ENCODE peak calls at places on chromosomes 7 and 10, in eight cellular contexts. D is endodermal cell, B is coronary artery, I is psoas muscle, Z is upper lobe of right lung, P is AG09309, U is fibroblast of pulmonary artery, R is brain microvascular endothelial cell. W is an unnamed sample.

GRCh38 chr7:133572087-133572486 is 319.2 kb downstream of the EXOC4 start:
- DNase-seq in D (no peak), B (no peak), I (no peak), Z (no peak), P (no peak), U (no peak), R (no peak), W (no peak)

GRCh38 chr7:15602236-15602635 is 40.4 kb upstream of the AGMO start:
- DNase-seq in D (no peak), B (no peak), I (no peak), Z (no peak), P (no peak), U (peak), R (peak), W (no peak)

GRCh38 chr7:72313906-72314305 is 98.2 kb downstream of the CALN1 start:
- DNase-seq in D (no peak), B (peak), I (no peak), Z (no peak), P (no peak), U (no peak), R (no peak), W (no peak)

GRCh38 chr7:80273327-80273726 is 138.7 kb downstream of the GNAI1 start:
- DNase-seq in D (no peak), B (no peak), I (no peak), Z (no peak), P (no peak), U (peak), R (no peak), W (no peak)

GRCh38 chr10:575312-576129 is 113.9 kb downstream of the DIP2C start:
- DNase-seq in D (no peak), B (no peak), I (no peak), Z (no peak), P (no peak), U (no peak), R (no peak), W (no peak)

GRCh38 chr10:104256335-104257080 is 1.8 kb downstream of the GSTO1 start:
- DNase-seq in D (no peak), B (no peak), I (no peak), Z (no peak), P (no peak), U (peak), R (no peak), W (no peak)

GRCh38 chr7:50953820-50954219 is 171.1 kb upstream of the GRB10 start:
- DNase-seq in D (no peak), B (no peak), I (no peak), Z (no peak), P (no peak), U (peak), R (peak), W (no peak)

GRCh38 chr7:8217200-8218068 is 44.5 kb downstream of the ICA1 start:
- DNase-seq in D (no peak), B (no peak), I (no peak), Z (no peak), P (peak), U (peak), R (peak), W (peak)

GRCh38 chr7:5586279-5586962 is 162.8 kb upstream of the TNRC18 start:
- DNase-seq in D (peak), B (no peak), I (no peak), Z (no peak), P (no peak), U (no peak), R (no peak), W (no peak)

GRCh38 chr7:47327306-47327697 is 254.6 kb downstream of the TNS3 start:
- DNase-seq in D (no peak), B (peak), I (no peak), Z (no peak), P (no peak), U (peak), R (peak), W (no peak)

GRCh38 chr10:93513091-93513490 is 16.7 kb downstream of the CEP55 start:
- DNase-seq in D (no peak), B (no peak), I (no peak), Z (no peak), P (no peak), U (no peak), R (no peak), W (no peak)

GRCh38 chr7:155882596-155882995 is 70.3 kb upstream of the SHH start:
- DNase-seq in D (no peak), B (no peak), I (no peak), Z (no peak), P (no peak), U (peak), R (peak), W (no peak)

DNA sequence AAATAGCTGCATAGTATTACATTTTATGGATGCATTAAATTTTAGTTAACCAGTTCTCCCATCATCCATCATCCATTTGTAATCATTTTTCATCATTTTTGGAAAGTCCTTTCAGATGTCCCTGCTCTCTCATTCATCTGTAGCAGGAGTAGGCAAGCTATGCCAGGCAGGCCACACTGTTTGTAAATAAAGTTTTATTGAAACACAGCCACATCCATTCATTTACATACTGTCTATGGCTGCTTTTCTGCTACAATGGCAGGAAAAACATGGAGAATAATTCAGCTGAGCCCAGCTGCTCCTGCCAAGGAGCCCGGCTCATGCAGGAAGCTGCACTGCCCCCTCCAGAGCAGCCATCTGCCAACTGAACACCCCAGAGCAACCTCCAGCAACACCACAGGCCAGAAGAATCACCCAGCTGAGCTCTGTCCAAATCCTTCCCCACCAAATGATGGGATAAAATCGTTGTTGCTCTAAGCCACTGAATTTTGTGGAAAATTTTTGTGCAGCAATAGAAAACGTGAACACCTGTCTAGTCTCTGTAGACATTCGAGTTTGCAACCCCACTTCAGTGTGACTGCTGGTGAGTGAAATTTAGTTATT is 19.6 kb downstream of the ITIH5 start:
- DNase-seq in D (no peak), B (no peak), I (no peak), Z (no peak), P (no peak), U (no peak), R (no peak), W (no peak)
- H3K4me3 ChIP-seq in D (no peak), B (no peak), I (no peak), Z (no peak), P (no peak), U (no peak), R (no peak), W (no peak)

GRCh38 chr7:44521347-44522095 is 19.6 kb downstream of the NPC1L1 start:
- DNase-seq in D (no peak), B (no peak), I (no peak), Z (no peak), P (no peak), U (no peak), R (no peak), W (no peak)
- TF ChIP-seq CTCF in D (no peak), B (no peak), I (no peak), Z (no peak), P (no peak), U (no peak), R (no peak), W (no peak)

DNA sequence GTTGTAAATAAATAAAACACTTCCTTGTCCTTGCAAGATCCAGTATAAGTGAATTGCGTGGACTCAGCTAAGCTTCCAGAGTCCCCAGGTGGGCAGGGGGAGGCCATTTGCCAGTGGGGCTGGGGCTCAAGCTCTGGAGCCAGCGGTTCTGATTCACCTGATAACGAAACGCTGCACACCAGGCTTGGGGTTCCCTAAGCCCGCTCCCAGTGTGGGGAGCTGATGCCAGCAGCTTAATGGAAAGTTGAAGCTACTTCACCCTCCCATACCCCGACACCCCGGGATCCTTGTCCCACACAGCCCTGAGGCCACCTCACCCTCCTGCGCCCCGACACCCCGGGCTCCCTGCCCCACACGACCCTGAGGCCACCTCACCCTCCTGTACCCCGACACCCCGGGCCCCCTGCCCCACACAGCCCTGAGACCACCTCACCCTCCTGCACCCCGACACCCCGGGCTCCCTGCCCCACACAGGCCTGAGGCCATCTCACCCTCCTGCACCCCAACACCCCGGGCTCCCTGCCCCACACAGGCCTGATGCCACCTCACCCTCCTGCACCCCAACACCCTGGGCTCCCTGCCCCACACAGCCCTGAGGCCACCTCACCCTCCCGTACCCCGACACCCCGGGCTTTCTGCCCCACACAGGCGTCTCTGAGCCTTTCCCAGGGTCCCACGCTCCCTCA is 30.8 kb downstream of the FKBP6 start:
- DNase-seq in D (no peak), B (no peak), I (no peak), Z (no peak), P (no peak), U (no peak), R (no peak), W (no peak)
- H3K4me3 ChIP-seq in D (no peak), B (peak), I (peak), Z (peak), P (no peak), U (no peak), R (peak), W (no peak)

GRCh38 chr10:125556884-125557283 is 126.1 kb downstream of the TEX36 start:
- DNase-seq in D (no peak), B (no peak), I (no peak), Z (no peak), P (no peak), U (no peak), R (no peak), W (no peak)

GRCh38 chr10:125560947-125561346 is 122.0 kb downstream of the TEX36 start:
- DNase-seq in D (no peak), B (no peak), I (no peak), Z (no peak), P (no peak), U (no peak), R (no peak), W (no peak)

GRCh38 chr10:125555743-125556142 is 127.2 kb downstream of the TEX36 start:
- DNase-seq in D (peak), B (no peak), I (no peak), Z (no peak), P (no peak), U (no peak), R (no peak), W (no peak)

GRCh38 chr10:125562737-125563136 is 120.2 kb downstream of the TEX36 start:
- DNase-seq in D (peak), B (no peak), I (no peak), Z (no peak), P (no peak), U (no peak), R (no peak), W (no peak)

GRCh38 chr10:125559210-125559609 is 123.8 kb downstream of the TEX36 start:
- DNase-seq in D (peak), B (no peak), I (no peak), Z (no peak), P (no peak), U (no peak), R (no peak), W (no peak)
- TF ChIP-seq CTCF in D (no peak), B (no peak), I (no peak), Z (no peak), P (no peak), U (no peak), R (no peak), W (no peak)

GRCh38 chr7:23014681-23015080 is 751 bp upstream of the HYCC1 start:
- DNase-seq in D (no peak), B (no peak), I (no peak), Z (no peak), P (no peak), U (no peak), R (no peak), W (no peak)
- H3K4me3 ChIP-seq in D (peak), B (no peak), I (peak), Z (no peak), P (no peak), U (no peak), R (no peak), W (no peak)

DNA sequence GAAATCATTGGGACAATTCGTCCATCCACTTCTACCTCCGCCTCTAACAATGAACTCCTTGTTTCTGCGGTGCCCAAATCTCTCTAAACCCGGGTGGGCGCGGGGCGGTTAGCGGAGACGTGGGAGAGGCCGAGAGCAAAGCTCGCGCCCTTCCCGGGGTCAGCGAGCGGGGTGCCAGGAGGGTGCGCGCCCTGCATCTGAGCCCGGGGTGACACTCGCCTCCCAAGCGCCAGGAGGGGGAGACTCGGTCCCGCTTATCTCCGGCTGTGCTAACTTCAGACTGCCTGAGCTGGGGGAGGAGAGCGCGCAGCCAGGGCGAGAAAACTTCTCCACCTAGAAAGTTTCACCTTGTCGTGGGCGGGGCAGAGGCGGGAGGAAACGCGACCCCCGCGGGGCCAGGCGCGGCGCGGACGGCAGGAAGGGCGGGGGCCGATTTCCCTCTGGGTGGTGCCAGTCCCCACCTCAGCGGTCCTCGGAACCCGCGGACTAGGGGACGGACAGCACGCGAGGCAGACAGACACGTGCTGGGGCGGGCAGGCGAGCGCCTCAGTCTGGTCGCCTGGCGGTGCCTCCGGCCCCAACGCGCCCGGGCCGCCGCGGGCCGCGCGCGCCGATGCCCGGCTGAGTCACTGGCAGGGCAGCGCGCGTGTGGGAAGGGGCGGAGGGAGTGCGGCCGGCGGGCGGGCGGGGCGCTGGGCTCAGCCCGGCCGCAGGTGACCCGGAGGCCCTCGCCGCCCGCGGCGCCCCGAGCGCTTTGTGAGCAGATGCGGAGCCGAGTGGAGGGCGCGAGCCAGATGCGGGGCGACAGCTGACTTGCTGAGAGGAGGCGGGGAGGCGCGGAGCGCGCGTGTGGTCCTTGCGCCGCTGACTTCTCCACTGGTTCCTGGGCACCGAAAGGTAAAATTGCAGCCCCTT is at the start of gene MET:
- DNase-seq in D (peak), B (peak), I (peak), Z (peak), P (no peak), U (peak), R (peak), W (no peak)
- TF ChIP-seq CTCF in D (peak), B (no peak), I (peak), Z (peak), P (peak), U (peak), R (peak), W (peak)

DNA sequence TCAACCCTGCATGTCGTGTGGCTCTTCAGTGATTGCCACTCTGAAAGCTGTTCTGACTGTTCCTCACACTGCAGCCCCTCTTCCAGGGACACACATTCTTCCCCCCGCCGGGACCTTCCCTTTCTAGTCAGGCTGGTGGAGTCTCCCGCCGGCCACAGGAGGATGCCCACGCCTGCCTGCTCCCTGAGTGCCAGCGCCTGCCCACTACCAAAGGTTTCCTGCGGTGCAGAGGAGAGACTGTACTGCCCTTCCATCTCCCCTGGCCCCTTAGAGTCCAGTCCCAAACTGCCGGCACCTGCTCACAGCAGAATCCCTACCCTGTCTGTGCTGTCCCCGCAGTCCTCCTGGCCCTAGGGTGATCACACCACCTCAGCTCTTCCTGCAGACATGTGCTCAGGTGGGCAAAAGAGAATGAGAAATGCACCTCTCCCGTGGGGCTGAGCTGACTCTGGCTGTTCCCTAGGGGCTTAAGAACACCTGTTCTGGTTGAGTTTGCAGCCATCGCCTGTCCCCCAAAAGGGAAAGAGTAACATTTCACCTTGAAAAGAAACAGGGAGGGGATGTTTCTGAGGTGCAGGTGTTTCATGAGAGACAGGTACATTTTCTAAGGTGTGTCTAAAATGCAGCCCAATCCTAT is 1.4 kb downstream of the PODXL start:
- DNase-seq in D (no peak), B (no peak), I (no peak), Z (no peak), P (no peak), U (no peak), R (no peak), W (no peak)
- H3K4me3 ChIP-seq in D (peak), B (peak), I (peak), Z (peak), P (peak), U (no peak), R (peak), W (no peak)

GRCh38 chr7:76259124-76260086 is 43.1 kb upstream of the HSPB1 start:
- DNase-seq in D (peak), B (no peak), I (no peak), Z (no peak), P (no peak), U (no peak), R (no peak), W (no peak)

GRCh38 chr7:76260171-76260703 is 42.2 kb upstream of the HSPB1 start:
- DNase-seq in D (peak), B (no peak), I (no peak), Z (no peak), P (no peak), U (peak), R (no peak), W (no peak)

GRCh38 chr7:76261329-76261728 is 41.1 kb upstream of the HSPB1 start:
- DNase-seq in D (no peak), B (no peak), I (no peak), Z (no peak), P (no peak), U (no peak), R (no peak), W (no peak)

GRCh38 chr7:76254781-76255180 is 47.7 kb upstream of the HSPB1 start:
- DNase-seq in D (no peak), B (no peak), I (no peak), Z (no peak), P (no peak), U (no peak), R (no peak), W (no peak)

GRCh38 chr7:76257973-76258372 is 44.5 kb upstream of the HSPB1 start:
- DNase-seq in D (peak), B (no peak), I (no peak), Z (no peak), P (no peak), U (no peak), R (no peak), W (no peak)
- TF ChIP-seq CTCF in D (peak), B (no peak), I (no peak), Z (no peak), P (peak), U (no peak), R (peak), W (no peak)